ENCODE peak calls at places on chromosomes 13 and 19, in five cellular contexts. W is WERI-Rb-1, M is AG10803, Z is NT2/D1, J is astrocyte. T is an unnamed sample.

GRCh38 chr19:45767410-45767880 is 1.6 kb downstream of the SIX5 start:
- DNase-seq in W (peak; percentile 40), M (peak; percentile 82), Z (no peak), J (peak; percentile 81), T (peak; percentile 90)

GRCh38 chr13:26406791-26407190 is 150.7 kb upstream of the WASF3 start:
- DNase-seq in W (no peak), M (no peak), Z (no peak), J (no peak), T (no peak)

GRCh38 chr19:17576758-17577532 is 21.5 kb downstream of the COLGALT1 start:
- DNase-seq in W (peak; percentile 47), M (peak; percentile 15), Z (peak; percentile 92), J (no peak), T (peak; percentile 99)

GRCh38 chr19:4379383-4380253 is 20.7 kb downstream of the SH3GL1 start:
- DNase-seq in W (no peak), M (peak; percentile 48), Z (no peak), J (peak; percentile 69), T (no peak)

GRCh38 chr13:95641291-95641811 is 3.2 kb downstream of the DZIP1 start:
- DNase-seq in W (no peak), M (peak; percentile 17), Z (no peak), J (peak; percentile 28), T (no peak)

GRCh38 chr13:26561636-26562537 is 4.4 kb downstream of the WASF3 start:
- DNase-seq in W (peak; percentile 81), M (peak; percentile 94), Z (no peak), J (peak; percentile 74), T (peak; percentile 40)

GRCh38 chr19:42198676-42199439 is 18.6 kb downstream of the DEDD2 start:
- DNase-seq in W (no peak), M (no peak), Z (no peak), J (no peak), T (no peak)

GRCh38 chr13:75544681-75545333 is 4.8 kb upstream of the UCHL3 start:
- DNase-seq in W (no peak), M (peak; percentile 95), Z (no peak), J (peak; percentile 83), T (no peak)

GRCh38 chr19:48841047-48841446 is 4.8 kb upstream of the HSD17B14 start:
- DNase-seq in W (no peak), M (no peak), Z (no peak), J (no peak), T (no peak)

GRCh38 chr13:109211616-109212015 is 574.8 kb downstream of the IRS2 start:
- DNase-seq in W (no peak), M (peak; percentile 36), Z (peak; percentile 44), J (peak; percentile 25), T (no peak)

GRCh38 chr19:55370305-55370988 is at the start of gene IL11:
- DNase-seq in W (no peak), M (peak; percentile 37), Z (no peak), J (peak; percentile 57), T (no peak)

GRCh38 chr19:35309481-35310279 is 17.7 kb downstream of the MAG start:
- DNase-seq in W (no peak), M (no peak), Z (no peak), J (no peak), T (no peak)

GRCh38 chr13:44373601-44374347 is at the start of gene SERP2:
- DNase-seq in W (no peak), M (peak; percentile 11), Z (no peak), J (peak; percentile 17), T (peak; percentile 97)

GRCh38 chr13:52925221-52925620 is 76.8 kb upstream of the PCDH8 start:
- DNase-seq in W (no peak), M (no peak), Z (no peak), J (no peak), T (no peak)

GRCh38 chr19:7492142-7493055 is 3.6 kb upstream of the PEX11G start:
- DNase-seq in W (no peak), M (peak; percentile 77), Z (no peak), J (no peak), T (no peak)

GRCh38 chr13:71625694-71626093 is 241.3 kb downstream of the DACH1 start:
- DNase-seq in W (no peak), M (no peak), Z (no peak), J (peak; percentile 62), T (no peak)

GRCh38 chr19:7596191-7596937 is 701 bp downstream of the CAMSAP3 start:
- DNase-seq in W (no peak), M (no peak), Z (no peak), J (no peak), T (peak; percentile 82)

GRCh38 chr19:9793051-9793591 is 24.6 kb upstream of the ZNF846 start:
- DNase-seq in W (peak; percentile 63), M (peak; percentile 36), Z (peak; percentile 13), J (peak; percentile 39), T (no peak)

GRCh38 chr13:33279414-33279813 is 6.1 kb downstream of the STARD13 start:
- DNase-seq in W (no peak), M (no peak), Z (no peak), J (no peak), T (no peak)

GRCh38 chr13:22915442-22916082 is 265.2 kb upstream of the SGCG start:
- DNase-seq in W (no peak), M (peak; percentile 24), Z (peak; percentile 30), J (peak; percentile 33), T (peak; percentile 78)

GRCh38 chr19:7556696-7557315 is 21.3 kb downstream of the PNPLA6 start:
- DNase-seq in W (no peak), M (no peak), Z (no peak), J (no peak), T (peak; percentile 43)

GRCh38 chr13:50888362-50888761 is 21.2 kb upstream of the RNASEH2B start:
- DNase-seq in W (no peak), M (no peak), Z (no peak), J (no peak), T (no peak)

GRCh38 chr13:34416833-34417425 is 525.1 kb upstream of the NBEA start:
- DNase-seq in W (no peak), M (peak; percentile 87), Z (no peak), J (peak; percentile 83), T (no peak)

GRCh38 chr19:56969726-56970125 is 129.2 kb upstream of the PEG3 start:
- DNase-seq in W (no peak), M (no peak), Z (no peak), J (no peak), T (no peak)

GRCh38 chr13:109704771-109705628 is 81.4 kb downstream of the IRS2 start:
- DNase-seq in W (no peak), M (no peak), Z (no peak), J (no peak), T (no peak)

GRCh38 chr13:45362939-45363338 is 22.0 kb upstream of the TPT1 start:
- DNase-seq in W (no peak), M (no peak), Z (peak; percentile 40), J (no peak), T (peak; percentile 86)

GRCh38 chr13:101512650-101513049 is 60.2 kb downstream of the ITGBL1 start:
- DNase-seq in W (no peak), M (peak; percentile 88), Z (no peak), J (peak; percentile 75), T (no peak)

GRCh38 chr19:55640043-55640576 is 692 bp upstream of the ZNF580 start:
- DNase-seq in W (no peak), M (peak; percentile 68), Z (no peak), J (peak; percentile 61), T (peak; percentile 76)

GRCh38 chr13:91894311-91894710 is 495.9 kb downstream of the GPC5 start:
- DNase-seq in W (no peak), M (no peak), Z (no peak), J (peak; percentile 2), T (no peak)

GRCh38 chr19:29724102-29724641 is 9.1 kb upstream of the C19orf12 start:
- DNase-seq in W (peak; percentile 79), M (no peak), Z (no peak), J (peak; percentile 5), T (peak; percentile 81)

GRCh38 chr19:10602330-10603083 is 15.4 kb upstream of the AP1M2 start:
- DNase-seq in W (peak; percentile 77), M (peak; percentile 62), Z (peak; percentile 63), J (no peak), T (peak; percentile 100)

GRCh38 chr13:30159446-30159839 is 147.9 kb downstream of the KATNAL1 start:
- DNase-seq in W (no peak), M (peak; percentile 75), Z (no peak), J (peak; percentile 89), T (no peak)

GRCh38 chr13:42990147-42990990 is 1.7 kb downstream of the EPSTI1 start:
- DNase-seq in W (no peak), M (peak; percentile 56), Z (no peak), J (no peak), T (no peak)
- H3K4me3 ChIP-seq in W (no peak overlapping the region), M (peak overlapping the region; percentile 33), Z (no peak overlapping the region), J (no peak overlapping the region), T (no peak overlapping the region)

DNA sequence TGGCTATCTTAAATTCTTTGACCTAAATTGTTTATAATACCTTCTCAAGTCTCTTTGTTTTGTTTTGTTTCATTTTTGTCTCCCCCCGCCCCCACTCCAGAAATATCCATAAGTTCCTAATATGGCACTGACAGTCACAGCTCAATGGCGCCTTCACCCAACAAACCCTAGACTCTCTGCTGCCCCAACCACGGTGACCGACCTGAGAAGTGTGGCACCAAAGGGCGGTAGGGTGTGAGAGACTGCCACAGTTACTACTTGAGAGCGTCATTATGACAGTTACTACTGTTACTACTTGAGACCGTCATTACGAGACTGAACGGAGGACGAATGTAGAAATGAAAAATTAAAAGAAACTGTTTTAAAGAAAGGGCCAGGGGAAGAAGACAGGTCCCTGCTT is 34.4 kb upstream of the PSPC1 start:
- DNase-seq in W (no peak), M (no peak), Z (no peak), J (no peak), T (no peak)
- H3K4me3 ChIP-seq in W (no peak overlapping the region), M (no peak overlapping the region), Z (no peak overlapping the region), J (no peak overlapping the region), T (no peak overlapping the region)

DNA sequence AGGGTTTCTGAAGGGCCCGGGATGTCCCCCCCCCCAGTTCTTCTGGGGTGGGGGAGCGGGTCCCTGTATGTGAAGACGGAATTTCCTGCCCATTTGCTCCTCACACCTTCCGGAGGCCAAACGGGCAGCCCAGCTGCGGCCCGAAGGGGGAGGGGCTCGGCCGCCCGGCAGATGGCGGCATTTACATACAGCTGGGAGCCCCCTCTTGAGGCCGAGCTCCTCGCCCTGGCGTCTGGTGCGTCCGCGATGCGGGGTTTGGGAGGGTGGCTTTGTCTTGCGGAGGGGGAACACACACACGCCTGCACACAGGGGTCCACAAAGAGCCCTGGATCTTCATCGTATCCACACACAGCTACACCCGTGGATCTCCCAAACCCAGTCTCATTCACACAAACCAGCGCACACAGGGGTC is 891 bp upstream of the DLL3 start:
- DNase-seq in W (peak; percentile 83), M (no peak), Z (no peak), J (peak; percentile 14), T (peak; percentile 94)
- H3K4me3 ChIP-seq in W (peak overlapping the region; percentile 73), M (peak overlapping the region; percentile 5), Z (peak overlapping the region; percentile 31), J (peak overlapping the region; percentile 30), T (peak overlapping the region; percentile 59)

GRCh38 chr13:39493966-39494365 is 109.0 kb downstream of the LHFPL6 start:
- DNase-seq in W (no peak), M (no peak), Z (peak; percentile 18), J (no peak), T (no peak)
- H3K4me3 ChIP-seq in W (no peak overlapping the region), M (no peak overlapping the region), Z (no peak overlapping the region), J (no peak overlapping the region), T (no peak overlapping the region)

GRCh38 chr13:78067290-78067689 is 148.7 kb upstream of the EDNRB start:
- DNase-seq in W (no peak), M (no peak), Z (no peak), J (no peak), T (no peak)
- H3K4me3 ChIP-seq in W (no peak overlapping the region), M (no peak overlapping the region), Z (no peak overlapping the region), J (no peak overlapping the region), T (no peak overlapping the region)